ENCODE peak calls at places on chromosomes 4 and X, in nine cellular contexts. B is SJSA1; T is upper lobe of right lung; V is left ventricle myocardium inferior; K is esophagus squamous epithelium; E is K562; Z is PC-3; M is CD8-positive, alpha-beta T cell; Q is stomach. Y is an unnamed sample.

GRCh38 chr4:81452452-81453011 is 19.2 kb downstream of the RASGEF1B start:
- DNase-seq in B (no peak), T (no peak), V (no peak), K (no peak), E (no peak), Z (peak), M (no peak), Q (no peak), Y (no peak)

GRCh38 chrX:24498975-24499374 is 33.9 kb downstream of the PDK3 start:
- DNase-seq in B (no peak), T (no peak), V (no peak), K (no peak), E (no peak), Z (peak), M (no peak), Q (no peak), Y (no peak)

GRCh38 chr4:94357624-94358023 is 15.0 kb upstream of the HPGDS start:
- DNase-seq in B (no peak), T (no peak), V (no peak), K (no peak), E (no peak), Z (peak), M (no peak), Q (no peak), Y (no peak)

GRCh38 chr4:159390648-159391047 is 287.8 kb downstream of the RAPGEF2 start:
- DNase-seq in B (peak), T (no peak), V (no peak), K (no peak), E (no peak), Z (peak), M (no peak), Q (no peak), Y (no peak)

GRCh38 chr4:9953089-9953488 is 68.2 kb downstream of the SLC2A9 start:
- DNase-seq in B (no peak), T (no peak), V (no peak), K (no peak), E (no peak), Z (no peak), M (no peak), Q (no peak), Y (no peak)

GRCh38 chr4:43163101-43163792 is 270.7 kb downstream of the GRXCR1 start:
- DNase-seq in B (no peak), T (no peak), V (no peak), K (no peak), E (no peak), Z (no peak), M (no peak), Q (no peak), Y (no peak)

GRCh38 chrX:49165901-49166881 is 3.6 kb downstream of the MAGIX start:
- DNase-seq in B (peak), T (peak), V (peak), K (peak), E (peak), Z (no peak), M (peak), Q (peak), Y (no peak)

GRCh38 chr4:80173387-80173786 is 23.9 kb upstream of the PRDM8 start:
- DNase-seq in B (no peak), T (no peak), V (no peak), K (no peak), E (no peak), Z (peak), M (peak), Q (no peak), Y (no peak)

GRCh38 chr4:140567722-140568121 is 1.0 kb downstream of the UCP1 start:
- DNase-seq in B (no peak), T (no peak), V (no peak), K (no peak), E (no peak), Z (no peak), M (no peak), Q (no peak), Y (no peak)

GRCh38 chr4:53601251-53601764 is 10.0 kb upstream of the LNX1 start:
- DNase-seq in B (no peak), T (no peak), V (peak), K (no peak), E (peak), Z (peak), M (no peak), Q (no peak), Y (no peak)

GRCh38 chrX:115344885-115345653 is 55.6 kb downstream of the LUZP4 start:
- DNase-seq in B (peak), T (peak), V (peak), K (peak), E (no peak), Z (peak), M (no peak), Q (peak), Y (peak)

GRCh38 chrX:4320436-4320947 is 607.0 kb upstream of the PRKX start:
- DNase-seq in B (no peak), T (no peak), V (no peak), K (no peak), E (no peak), Z (no peak), M (no peak), Q (no peak), Y (no peak)

GRCh38 chr4:68535976-68536375 is 40.1 kb downstream of the UGT2B17 start:
- DNase-seq in B (no peak), T (no peak), V (no peak), K (no peak), E (no peak), Z (no peak), M (no peak), Q (no peak), Y (no peak)

GRCh38 chrX:56766554-56767412 is 37.7 kb downstream of the NBDY start:
- DNase-seq in B (no peak), T (peak), V (no peak), K (no peak), E (no peak), Z (no peak), M (no peak), Q (peak), Y (no peak)

GRCh38 chr4:108794136-108794535 is 31.3 kb upstream of the ETNPPL start:
- DNase-seq in B (no peak), T (no peak), V (no peak), K (no peak), E (no peak), Z (no peak), M (no peak), Q (no peak), Y (no peak)

GRCh38 chr4:121150486-121150885 is 13.6 kb downstream of the TNIP3 start:
- DNase-seq in B (no peak), T (no peak), V (no peak), K (no peak), E (no peak), Z (no peak), M (no peak), Q (no peak), Y (no peak)

GRCh38 chr4:29326004-29326403 is 1394.2 kb upstream of the PCDH7 start:
- DNase-seq in B (no peak), T (no peak), V (no peak), K (no peak), E (no peak), Z (no peak), M (no peak), Q (no peak), Y (no peak)

GRCh38 chrX:43861750-43862149 is 20.5 kb downstream of the MAOB start:
- DNase-seq in B (no peak), T (no peak), V (no peak), K (no peak), E (no peak), Z (peak), M (no peak), Q (no peak), Y (no peak)

GRCh38 chrX:69616520-69617203 is 749 bp downstream of the EDA start:
- DNase-seq in B (no peak), T (peak), V (peak), K (no peak), E (no peak), Z (no peak), M (no peak), Q (peak), Y (no peak)

GRCh38 chr4:24894846-24895245 is 18.0 kb downstream of the CCDC149 start:
- DNase-seq in B (no peak), T (no peak), V (no peak), K (no peak), E (no peak), Z (no peak), M (no peak), Q (no peak), Y (no peak)

GRCh38 chrX:136954930-136955329 is 74.4 kb upstream of the RBMX start:
- DNase-seq in B (no peak), T (no peak), V (no peak), K (no peak), E (peak), Z (peak), M (no peak), Q (no peak), Y (no peak)

GRCh38 chr4:122830392-122831095 is 3.9 kb downstream of the FGF2 start:
- DNase-seq in B (no peak), T (no peak), V (no peak), K (no peak), E (no peak), Z (no peak), M (no peak), Q (no peak), Y (no peak)

GRCh38 chrX:50180073-50180940 is 20.5 kb downstream of the AKAP4 start:
- DNase-seq in B (no peak), T (no peak), V (no peak), K (no peak), E (peak), Z (no peak), M (no peak), Q (no peak), Y (no peak)

GRCh38 chr4:176642472-176642871 is 150.2 kb downstream of the VEGFC start:
- DNase-seq in B (no peak), T (no peak), V (no peak), K (no peak), E (no peak), Z (no peak), M (no peak), Q (no peak), Y (no peak)

DNA sequence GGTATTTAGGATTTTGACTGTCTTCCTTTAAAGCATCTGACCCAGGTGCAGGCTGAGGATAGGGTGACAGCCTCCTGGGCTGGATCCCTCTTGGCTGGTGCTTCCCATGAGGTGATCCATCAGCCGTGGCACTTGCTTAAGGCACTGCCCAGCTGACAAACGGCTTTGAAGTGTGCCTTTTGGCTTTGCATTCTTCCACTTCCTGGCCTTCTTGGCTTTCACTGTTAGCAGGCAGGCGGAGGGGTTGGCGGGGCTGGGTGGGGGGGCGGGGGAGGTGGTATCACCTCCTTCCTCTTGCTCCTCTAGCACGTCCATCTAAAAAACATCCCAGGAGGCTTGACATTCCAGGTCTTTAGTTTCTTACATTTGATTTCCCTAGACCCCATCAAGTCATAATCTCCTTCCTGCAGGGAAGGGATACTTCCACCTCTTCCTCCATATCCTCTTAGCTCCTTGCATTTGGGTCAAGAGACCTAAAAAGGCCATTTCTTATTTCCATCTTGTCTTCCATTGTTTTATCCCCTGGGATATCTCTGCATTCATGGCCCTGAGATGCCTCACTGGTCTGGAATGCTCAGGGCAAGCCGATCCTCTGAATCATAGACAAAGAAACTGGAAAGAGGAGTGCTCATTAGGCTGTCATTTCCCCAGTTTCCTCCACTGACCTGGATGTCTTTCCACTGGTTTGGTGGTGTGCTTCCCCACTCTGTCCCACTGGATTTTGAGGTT is 11.3 kb upstream of the APLN start:
- DNase-seq in B (peak), T (no peak), V (no peak), K (no peak), E (no peak), Z (peak), M (no peak), Q (no peak), Y (no peak)
- H3K27ac ChIP-seq in B (peak), T (no peak), V (no peak), K (no peak), E (no peak), Z (peak), M (no peak), Q (no peak), Y (no peak)

DNA sequence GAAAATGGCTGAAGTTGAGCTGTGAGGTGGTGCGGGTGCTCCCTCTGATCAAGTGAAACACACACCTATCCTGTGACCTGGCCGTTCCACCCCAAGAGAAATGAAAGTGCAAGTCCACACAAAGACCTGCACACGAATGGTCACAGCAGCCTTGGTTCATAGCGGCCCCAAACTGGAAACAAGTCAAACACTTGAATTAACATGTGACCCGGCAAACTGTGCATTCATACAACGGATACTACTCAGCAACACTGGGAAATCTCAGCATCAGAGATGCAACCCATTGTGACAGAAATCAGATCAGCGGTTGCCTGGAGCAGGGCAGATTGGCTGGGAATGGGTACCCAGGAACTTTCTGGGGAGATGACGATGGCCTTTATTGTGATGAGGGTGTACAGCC is 7.6 kb downstream of the G6PD start:
- DNase-seq in B (no peak), T (no peak), V (no peak), K (no peak), E (no peak), Z (no peak), M (no peak), Q (no peak), Y (no peak)
- H3K27ac ChIP-seq in B (no peak), T (no peak), V (no peak), K (no peak), E (no peak), Z (no peak), M (no peak), Q (no peak), Y (no peak)

DNA sequence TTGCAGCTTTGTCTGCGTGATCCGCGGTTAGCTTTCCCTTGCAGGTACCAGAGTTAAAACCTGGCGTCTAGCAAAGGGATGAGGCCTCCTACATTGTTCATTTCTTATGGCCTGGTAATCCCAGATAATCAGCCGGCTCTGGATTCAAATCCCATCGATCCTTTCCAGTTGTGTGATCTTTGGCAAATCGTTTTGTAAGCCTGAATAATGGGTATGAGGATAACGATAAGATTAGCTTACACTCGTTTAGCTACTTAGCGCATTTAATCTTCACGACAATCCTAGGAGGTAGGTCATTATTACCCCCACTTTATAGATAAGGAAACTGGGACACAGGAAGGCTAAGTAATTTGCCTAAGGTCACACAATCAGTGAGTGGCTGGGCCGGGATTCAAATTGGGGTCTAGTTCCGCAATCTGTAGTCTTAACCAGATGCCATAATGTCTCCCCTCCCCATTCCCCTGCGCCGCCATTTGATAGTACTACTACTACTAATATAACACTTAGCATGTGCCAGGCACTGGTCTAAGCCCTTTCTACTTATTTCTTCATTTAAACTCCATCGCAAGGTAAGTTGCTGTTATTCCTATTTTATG is 1.7 kb upstream of the UBA1 start:
- DNase-seq in B (no peak), T (no peak), V (no peak), K (no peak), E (no peak), Z (no peak), M (no peak), Q (no peak), Y (no peak)
- H3K27ac ChIP-seq in B (no peak), T (no peak), V (no peak), K (peak), E (no peak), Z (no peak), M (no peak), Q (no peak), Y (no peak)

DNA sequence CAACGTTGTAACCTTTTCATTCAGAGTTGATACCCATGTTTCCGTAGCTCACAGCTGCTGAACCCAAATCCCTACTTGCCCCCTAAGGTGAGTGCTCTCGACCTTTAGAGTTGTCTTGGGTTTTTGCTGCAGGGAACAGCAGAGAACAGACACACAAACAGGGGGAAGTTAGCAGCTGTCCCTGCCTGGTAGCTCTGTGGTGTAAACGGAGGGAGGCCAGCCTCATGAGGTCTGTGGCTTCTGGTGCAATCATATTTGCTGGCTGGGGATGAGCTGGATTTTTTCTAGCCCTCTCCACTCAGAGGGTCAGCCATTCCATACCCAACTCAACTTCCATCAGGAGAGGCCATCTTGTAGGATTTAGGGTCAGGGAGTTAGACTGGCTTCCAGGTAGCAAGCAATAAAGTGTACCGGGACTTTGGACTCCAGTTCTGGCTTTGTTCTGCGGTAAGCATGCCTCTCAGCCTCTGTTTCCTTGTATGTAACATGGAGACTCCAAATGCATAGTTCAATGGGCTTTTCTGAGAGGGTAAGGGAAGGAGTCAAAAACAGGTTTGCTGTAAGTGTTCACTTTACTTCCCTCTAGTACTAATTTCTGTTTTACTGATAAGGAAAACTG is 218.9 kb downstream of the MID1IP1 start:
- DNase-seq in B (no peak), T (no peak), V (no peak), K (no peak), E (no peak), Z (no peak), M (no peak), Q (no peak), Y (no peak)
- H3K27ac ChIP-seq in B (no peak), T (no peak), V (no peak), K (no peak), E (no peak), Z (no peak), M (no peak), Q (no peak), Y (no peak)

GRCh38 chrX:74248889-74249288 is 55.1 kb upstream of the ZCCHC13 start:
- DNase-seq in B (peak), T (no peak), V (peak), K (no peak), E (no peak), Z (no peak), M (no peak), Q (no peak), Y (no peak)

GRCh38 chrX:74250574-74250973 is 53.4 kb upstream of the ZCCHC13 start:
- DNase-seq in B (no peak), T (no peak), V (no peak), K (no peak), E (no peak), Z (no peak), M (no peak), Q (no peak), Y (no peak)

GRCh38 chrX:74246524-74246923 is 57.5 kb upstream of the ZCCHC13 start:
- DNase-seq in B (no peak), T (no peak), V (no peak), K (no peak), E (no peak), Z (peak), M (no peak), Q (no peak), Y (no peak)

GRCh38 chrX:74251006-74251930 is 52.7 kb upstream of the ZCCHC13 start:
- DNase-seq in B (peak), T (no peak), V (no peak), K (no peak), E (no peak), Z (peak), M (no peak), Q (no peak), Y (no peak)

GRCh38 chrX:74249963-74250362 is 54.0 kb upstream of the ZCCHC13 start:
- DNase-seq in B (no peak), T (no peak), V (no peak), K (no peak), E (peak), Z (no peak), M (no peak), Q (no peak), Y (no peak)
- H3K27ac ChIP-seq in B (peak), T (peak), V (peak), K (no peak), E (peak), Z (no peak), M (no peak), Q (peak), Y (no peak)

DNA sequence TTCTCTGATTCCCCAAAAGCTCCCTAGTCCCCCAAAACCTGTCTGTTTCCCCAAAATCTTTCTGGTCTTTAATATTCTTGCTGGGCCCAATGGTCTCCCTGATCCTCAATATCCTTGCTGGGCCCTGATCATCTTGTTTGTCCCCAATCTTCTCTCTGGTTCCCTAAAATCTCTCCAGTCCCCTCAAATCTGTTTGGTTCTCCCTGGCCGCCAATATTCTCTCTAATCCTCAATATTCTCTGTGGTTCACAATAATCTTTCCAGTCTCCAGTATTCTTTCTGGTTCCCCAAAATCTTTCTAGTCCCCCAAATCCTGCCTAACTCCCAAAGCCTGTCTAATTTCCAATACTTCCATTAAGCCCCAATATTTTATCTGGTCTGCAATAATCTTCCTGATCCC is 18.5 kb downstream of the P2RY8 start:
- DNase-seq in B (no peak), T (no peak), V (no peak), K (no peak), E (no peak), Z (no peak), M (no peak), Q (no peak), Y (no peak)
- H3K27ac ChIP-seq in B (no peak), T (no peak), V (no peak), K (no peak), E (no peak), Z (no peak), M (no peak), Q (no peak), Y (no peak)

GRCh38 chr4:181677621-181678020 is 565.6 kb upstream of the TENM3 start:
- DNase-seq in B (no peak), T (no peak), V (no peak), K (no peak), E (no peak), Z (no peak), M (no peak), Q (no peak), Y (no peak)

GRCh38 chr4:181674315-181674714 is 568.9 kb upstream of the TENM3 start:
- DNase-seq in B (no peak), T (no peak), V (no peak), K (no peak), E (no peak), Z (no peak), M (no peak), Q (no peak), Y (no peak)

GRCh38 chr4:181676546-181676945 is 566.7 kb upstream of the TENM3 start:
- DNase-seq in B (no peak), T (no peak), V (no peak), K (no peak), E (no peak), Z (no peak), M (no peak), Q (no peak), Y (no peak)

GRCh38 chr4:181679754-181680153 is 563.4 kb upstream of the TENM3 start:
- DNase-seq in B (no peak), T (no peak), V (no peak), K (no peak), E (no peak), Z (no peak), M (no peak), Q (no peak), Y (no peak)

GRCh38 chr4:181677203-181677602 is 566.0 kb upstream of the TENM3 start:
- DNase-seq in B (no peak), T (no peak), V (no peak), K (no peak), E (no peak), Z (no peak), M (no peak), Q (no peak), Y (no peak)
- H3K27ac ChIP-seq in B (no peak), T (no peak), V (no peak), K (no peak), E (no peak), Z (no peak), M (no peak), Q (no peak), Y (no peak)

Y was measured in caudate nucleus.